ENCODE peak calls at places on chromosomes 12 and 14, in eight cellular contexts. K, J, G, X, V, F, I and C are unnamed samples.

GRCh38 chr14:95294834-95295599 is 24.7 kb downstream of the CLMN start:
- DNase-seq in J (no peak), K (no peak), I (peak; percentile 34), F (peak; percentile 23), G (peak; percentile 40), V (peak; percentile 29), X (no peak), C (peak; percentile 84)

GRCh38 chr12:8837291-8837690 is 14.9 kb downstream of the A2ML1 start:
- DNase-seq in J (no peak), X (no peak), G (no peak), F (no peak), I (no peak), V (no peak), K (no peak), C (no peak)

GRCh38 chr14:87017335-87017734 is 975.6 kb downstream of the GALC start:
- DNase-seq in X (no peak), J (peak; percentile 63), I (no peak), K (peak; percentile 73), V (no peak), G (no peak), F (no peak), C (no peak)

GRCh38 chr14:77799863-77800730 is at the start of gene ADCK1:
- DNase-seq in V (peak; percentile 64), I (peak; percentile 82), G (peak; percentile 92), F (peak; percentile 60), J (peak; percentile 87), X (peak; percentile 92), K (peak; percentile 89), C (peak; percentile 70)

GRCh38 chr12:104011265-104011664 is 38.7 kb downstream of the GLT8D2 start:
- DNase-seq in X (no peak), J (no peak), I (peak; percentile 93), G (peak; percentile 90), V (peak; percentile 92), K (no peak), F (peak; percentile 16), C (peak; percentile 88)

GRCh38 chr12:94149781-94150482 is 1.6 kb downstream of the PLXNC1 start:
- DNase-seq in V (no peak), K (peak; percentile 84), J (peak; percentile 77), X (peak; percentile 72), G (peak; percentile 41), F (no peak), I (no peak), C (no peak)

GRCh38 chr14:70754989-70755388 is 54.3 kb downstream of the MAP3K9 start:
- DNase-seq in I (no peak), G (peak; percentile 7), X (no peak), F (peak; percentile 74), K (no peak), J (no peak), V (peak; percentile 60), C (peak; percentile 91)

GRCh38 chr12:67780580-67781084 is 132.1 kb downstream of the DYRK2 start:
- DNase-seq in F (no peak), J (no peak), X (no peak), G (no peak), I (no peak), V (no peak), K (no peak), C (no peak)

GRCh38 chr12:18752280-18752920 is 14.5 kb downstream of the CAPZA3 start:
- DNase-seq in I (no peak), X (peak; percentile 27), F (no peak), K (peak; percentile 82), J (peak; percentile 52), G (peak; percentile 90), V (peak; percentile 93), C (no peak)

DNA sequence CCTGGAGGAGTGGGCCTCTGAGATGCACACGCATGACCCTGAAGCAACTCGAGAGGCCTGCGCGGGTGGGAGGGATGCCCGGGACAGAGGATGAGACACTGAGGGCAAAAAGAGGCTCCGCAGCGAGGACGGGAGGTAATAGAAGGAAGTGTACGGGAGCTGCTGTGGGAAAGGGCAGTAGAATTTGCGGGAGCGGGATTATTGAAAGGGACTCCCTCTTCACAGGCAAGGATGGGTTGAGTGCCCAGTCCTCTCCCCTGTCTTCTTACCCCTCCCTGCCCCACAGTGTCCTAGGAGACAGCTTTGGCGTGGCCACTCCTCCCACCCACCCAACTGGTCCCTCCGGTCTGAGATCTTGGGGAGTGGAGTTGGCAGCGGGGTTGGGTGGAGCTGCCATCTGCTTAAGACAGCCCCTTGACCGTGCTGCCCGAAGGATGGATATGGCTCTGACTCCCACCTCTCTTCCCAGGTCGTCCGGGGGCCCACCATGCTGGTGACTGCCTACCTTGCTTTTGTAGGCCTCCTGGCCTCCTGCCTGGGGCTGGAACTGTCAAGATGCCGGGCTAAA is 15.7 kb upstream of the ESPL1 start:
- DNase-seq in V (no peak), J (no peak), K (no peak), X (peak; percentile 42), I (no peak), F (no peak), G (peak; percentile 68), C (peak; percentile 50)
- H2AFZ ChIP-seq in V (peak overlapping the region; percentile 90), J (peak overlapping the region; percentile 97), K (peak overlapping the region; percentile 94), X (peak overlapping the region; percentile 96), I (peak overlapping the region; percentile 95), F (no peak overlapping the region), G (peak overlapping the region; percentile 85), C (peak overlapping the region; percentile 99)

DNA sequence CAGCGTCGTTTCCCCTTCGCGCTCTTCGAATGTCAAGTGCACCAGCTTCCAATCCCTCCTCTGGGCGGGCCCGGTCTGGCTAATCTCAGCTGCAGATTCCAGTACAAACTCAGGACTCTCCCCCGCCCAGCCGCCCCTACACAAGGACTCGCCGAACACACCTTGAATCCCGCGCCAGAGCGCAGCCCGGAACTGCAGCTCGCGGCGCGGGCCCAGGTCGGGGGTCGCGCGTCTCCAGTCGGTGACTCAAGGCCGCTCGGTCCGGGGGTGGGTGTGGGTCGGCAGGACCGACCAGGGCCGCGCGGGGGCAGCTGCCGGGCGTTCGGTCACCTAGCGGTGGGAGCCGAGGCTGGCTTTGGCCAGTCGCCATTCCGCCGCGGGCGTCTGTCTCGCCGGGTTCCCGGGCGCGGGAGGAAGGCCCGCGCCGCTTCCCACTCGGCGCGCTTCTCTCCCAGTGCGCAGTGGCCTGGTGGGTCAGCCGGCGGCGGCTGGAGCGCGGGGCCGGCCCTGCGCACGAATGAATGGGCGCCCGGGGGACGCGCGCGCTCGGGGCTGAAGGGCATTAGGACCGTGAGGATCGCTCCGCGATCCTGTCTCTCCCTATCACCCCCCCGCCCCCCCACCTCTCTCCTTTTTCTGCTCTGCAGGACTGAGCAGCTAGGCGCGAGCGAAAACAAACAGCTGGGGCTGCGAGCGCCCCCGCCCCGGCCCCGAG is at the start of gene GALNT16:
- DNase-seq in K (peak; percentile 86), I (peak; percentile 22), J (peak; percentile 69), G (peak; percentile 59), X (peak; percentile 63), V (peak; percentile 14), F (no peak), C (no peak)
- TF ChIP-seq EZH2 in K (peak; percentile 28), I (no peak), J (no peak), G (no peak), X (no peak), V (no peak), F (no peak), C (peak; percentile 28)

GRCh38 chr12:64653123-64653522 is 42.8 kb downstream of the RASSF3 start:
- DNase-seq in F (no peak), X (no peak), G (no peak), K (no peak), V (no peak), I (no peak), J (no peak), C (no peak)
- H2AFZ ChIP-seq in F (no peak overlapping the region), X (no peak overlapping the region), G (no peak overlapping the region), K (no peak overlapping the region), V (no peak overlapping the region), I (no peak overlapping the region), J (no peak overlapping the region), C (no peak overlapping the region)

DNA sequence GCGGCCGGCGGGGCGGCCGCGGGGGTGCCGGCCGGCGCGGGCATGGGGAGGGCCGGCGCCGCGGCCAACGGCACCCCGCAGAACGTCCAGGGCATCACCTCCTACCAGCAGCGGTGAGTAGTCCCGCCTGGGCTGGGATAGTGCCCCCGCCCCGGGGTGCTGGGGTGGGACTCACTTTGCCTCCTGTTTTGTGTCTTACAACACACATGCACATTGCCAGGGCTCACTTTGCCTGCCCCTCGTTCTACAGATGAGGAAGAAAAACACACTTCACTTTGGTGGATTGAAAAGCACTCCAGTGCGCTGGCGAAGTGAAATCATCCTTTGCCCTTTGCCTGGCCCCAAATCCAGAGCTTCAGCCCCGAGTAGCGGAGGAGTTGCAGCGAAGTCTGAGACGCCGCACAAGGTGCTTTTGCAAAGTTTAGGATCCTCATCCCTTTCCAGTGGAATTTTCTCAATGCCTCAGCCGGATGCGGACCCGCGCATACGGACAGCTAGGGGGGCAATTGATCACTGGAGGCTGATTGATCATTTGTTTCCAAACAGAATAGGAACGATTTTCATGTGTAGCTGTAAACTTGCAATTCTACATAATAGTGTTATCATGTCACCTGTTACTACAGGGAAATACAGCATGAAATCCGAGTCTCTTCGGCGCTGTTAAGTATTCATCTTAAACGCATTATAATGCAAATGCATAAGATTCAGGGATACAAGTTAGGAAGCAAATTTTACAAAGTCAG is 3.6 kb upstream of the NPAS3 start:
- DNase-seq in F (no peak), G (peak; percentile 25), J (peak; percentile 53), V (peak; percentile 12), I (no peak), X (no peak), K (peak; percentile 57), C (no peak)
- TF ChIP-seq EZH2 in F (no peak), G (peak; percentile 91), J (peak; percentile 67), V (peak; percentile 83), I (peak; percentile 90), X (peak; percentile 95), K (peak; percentile 63), C (peak; percentile 100)

DNA sequence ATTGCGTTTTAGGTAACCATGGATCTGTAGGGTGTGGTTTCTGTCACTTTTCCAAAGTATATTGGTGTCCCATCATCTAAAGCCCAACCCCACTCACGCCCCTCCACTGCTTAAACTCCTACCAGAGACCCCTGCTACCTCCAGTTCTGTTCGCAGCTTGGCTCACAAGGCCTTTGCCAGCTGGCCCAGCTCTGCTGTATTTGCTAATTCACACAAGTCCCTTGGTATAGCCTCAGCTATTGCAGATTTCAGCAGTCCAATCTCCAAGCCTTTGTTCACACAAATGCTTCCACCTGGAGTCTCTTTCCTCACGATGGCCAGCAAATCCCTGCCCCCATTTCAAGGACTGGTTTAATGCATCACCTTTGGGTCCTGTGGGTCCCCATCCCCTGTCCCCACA is 24.2 kb downstream of the ISCA2 start:
- DNase-seq in K (no peak), I (no peak), G (no peak), F (no peak), V (no peak), X (no peak), J (no peak), C (no peak)
- H2AFZ ChIP-seq in K (no peak overlapping the region), I (no peak overlapping the region), G (no peak overlapping the region), F (no peak overlapping the region), V (no peak overlapping the region), X (no peak overlapping the region), J (no peak overlapping the region), C (no peak overlapping the region)

DNA sequence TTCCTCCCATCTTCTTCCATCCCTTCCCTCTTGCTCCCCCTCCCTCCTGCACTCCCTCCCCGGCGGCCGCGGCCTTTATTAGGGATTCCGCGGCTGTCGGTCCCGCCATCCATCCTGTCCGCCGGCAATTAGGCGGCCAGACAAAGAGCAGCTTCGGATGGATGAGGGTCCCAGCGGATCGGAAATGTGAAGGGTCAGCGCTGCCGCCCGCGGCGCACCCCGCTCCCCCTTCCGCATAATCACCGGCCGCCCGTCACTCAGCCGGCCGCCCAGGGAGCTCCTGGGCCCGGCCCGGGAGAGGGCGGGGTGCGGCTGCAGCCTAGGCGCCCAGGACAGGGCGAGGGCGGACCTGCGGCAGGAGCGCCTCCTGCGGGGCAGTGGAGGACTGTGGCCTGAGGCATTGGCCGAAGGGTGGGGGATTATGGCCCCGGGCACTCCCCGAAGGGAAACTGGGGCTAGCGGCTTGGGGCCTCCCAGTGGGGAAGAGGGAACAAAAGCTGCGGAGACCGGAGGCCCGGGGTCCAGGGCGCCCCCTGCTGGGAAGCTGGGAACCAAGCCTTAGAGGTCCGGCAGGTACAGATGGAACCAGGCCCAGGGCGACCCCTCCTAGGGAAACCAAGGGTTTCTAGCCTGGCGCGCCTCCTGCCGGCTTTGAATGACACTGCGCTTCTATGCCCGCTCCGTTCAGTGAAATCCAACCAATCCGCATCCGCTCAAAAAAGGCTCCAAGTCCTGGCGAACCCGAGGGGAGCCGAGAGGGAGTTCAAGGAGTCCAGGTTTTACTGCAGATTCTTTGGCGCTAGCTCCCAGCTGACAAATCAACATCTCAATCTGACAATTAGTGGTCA is 4.4 kb upstream of the DNAJC22 start:
- DNase-seq in K (peak; percentile 97), F (peak; percentile 79), G (peak; percentile 81), J (peak; percentile 98), V (peak; percentile 39), X (peak; percentile 93), I (peak; percentile 76), C (peak; percentile 40)
- TF ChIP-seq EZH2 in K (peak; percentile 72), F (no peak), G (peak; percentile 75), J (peak; percentile 52), V (peak; percentile 94), X (peak; percentile 81), I (peak; percentile 89), C (no peak)